ENCODE peak calls at places on chromosomes 3 and 15, in six cellular contexts. One of them, this sample, is unnamed.

GRCh38 chr3:142828703-142829304 is 60.1 kb downstream of the PCOLCE2 start:
- DNase-seq in lower lobe of right lung: peak; percentile 84
- DNase-seq in retinal pigment epithelial cell: peak; percentile 40
- DNase-seq in dorsolateral prefrontal cortex: peak; percentile 85
- DNase-seq in kidney: no peak
- DNase-seq in glutamatergic neuron: peak; percentile 91
- DNase-seq in this sample: peak; percentile 68

GRCh38 chr15:78979456-78980320 is 34.8 kb upstream of the CTSH start:
- DNase-seq in lower lobe of right lung: no peak
- DNase-seq in retinal pigment epithelial cell: peak; percentile 35
- DNase-seq in dorsolateral prefrontal cortex: peak; percentile 72
- DNase-seq in kidney: no peak
- DNase-seq in glutamatergic neuron: peak; percentile 64
- DNase-seq in this sample: peak; percentile 44

GRCh38 chr3:99532246-99532645 is 106.1 kb upstream of the COL8A1 start:
- DNase-seq in lower lobe of right lung: no peak
- DNase-seq in retinal pigment epithelial cell: no peak
- DNase-seq in dorsolateral prefrontal cortex: peak; percentile 20
- DNase-seq in kidney: no peak
- DNase-seq in glutamatergic neuron: peak; percentile 53
- DNase-seq in this sample: peak; percentile 52

GRCh38 chr3:49353022-49353421 is 5.1 kb downstream of the GPX1 start:
- DNase-seq in lower lobe of right lung: no peak
- DNase-seq in retinal pigment epithelial cell: no peak
- DNase-seq in dorsolateral prefrontal cortex: no peak
- DNase-seq in kidney: no peak
- DNase-seq in glutamatergic neuron: no peak
- DNase-seq in this sample: no peak

GRCh38 chr3:23488618-23489017 is 285.5 kb downstream of the UBE2E2 start:
- DNase-seq in lower lobe of right lung: no peak
- DNase-seq in retinal pigment epithelial cell: no peak
- DNase-seq in dorsolateral prefrontal cortex: no peak
- DNase-seq in kidney: no peak
- DNase-seq in glutamatergic neuron: no peak
- DNase-seq in this sample: no peak

GRCh38 chr3:8445861-8446260 is 55.8 kb upstream of the LMCD1 start:
- DNase-seq in lower lobe of right lung: no peak
- DNase-seq in retinal pigment epithelial cell: peak; percentile 93
- DNase-seq in dorsolateral prefrontal cortex: peak; percentile 30
- DNase-seq in kidney: no peak
- DNase-seq in glutamatergic neuron: no peak
- DNase-seq in this sample: peak; percentile 98

GRCh38 chr3:170997966-170998913 is 28.3 kb downstream of the SLC2A2 start:
- DNase-seq in lower lobe of right lung: no peak
- DNase-seq in retinal pigment epithelial cell: no peak
- DNase-seq in dorsolateral prefrontal cortex: no peak
- DNase-seq in kidney: no peak
- DNase-seq in glutamatergic neuron: no peak
- DNase-seq in this sample: no peak

GRCh38 chr15:60905587-60905986 is 323.5 kb downstream of the RORA start:
- DNase-seq in lower lobe of right lung: no peak
- DNase-seq in retinal pigment epithelial cell: no peak
- DNase-seq in dorsolateral prefrontal cortex: no peak
- DNase-seq in kidney: no peak
- DNase-seq in glutamatergic neuron: no peak
- DNase-seq in this sample: no peak

GRCh38 chr3:136078421-136079364 is 113.2 kb downstream of the PPP2R3A start:
- DNase-seq in lower lobe of right lung: no peak
- DNase-seq in retinal pigment epithelial cell: peak; percentile 10
- DNase-seq in dorsolateral prefrontal cortex: no peak
- DNase-seq in kidney: no peak
- DNase-seq in glutamatergic neuron: no peak
- DNase-seq in this sample: peak; percentile 34

GRCh38 chr15:25682349-25682748 is 180.8 kb downstream of the ATP10A start:
- DNase-seq in lower lobe of right lung: no peak
- DNase-seq in retinal pigment epithelial cell: no peak
- DNase-seq in dorsolateral prefrontal cortex: peak; percentile 22
- DNase-seq in kidney: no peak
- DNase-seq in glutamatergic neuron: no peak
- DNase-seq in this sample: no peak

GRCh38 chr3:94336076-94336741 is 273.3 kb downstream of the NSUN3 start:
- DNase-seq in lower lobe of right lung: no peak
- DNase-seq in retinal pigment epithelial cell: peak; percentile 49
- DNase-seq in dorsolateral prefrontal cortex: no peak
- DNase-seq in kidney: no peak
- DNase-seq in glutamatergic neuron: no peak
- DNase-seq in this sample: peak; percentile 56

GRCh38 chr15:77126927-77127326 is 56.0 kb upstream of the TSPAN3 start:
- DNase-seq in lower lobe of right lung: no peak
- DNase-seq in retinal pigment epithelial cell: no peak
- DNase-seq in dorsolateral prefrontal cortex: no peak
- DNase-seq in kidney: no peak
- DNase-seq in glutamatergic neuron: no peak
- DNase-seq in this sample: no peak

GRCh38 chr15:78671626-78672211 is 30.7 kb upstream of the CHRNB4 start:
- DNase-seq in lower lobe of right lung: no peak
- DNase-seq in retinal pigment epithelial cell: peak; percentile 30
- DNase-seq in dorsolateral prefrontal cortex: peak; percentile 9
- DNase-seq in kidney: no peak
- DNase-seq in glutamatergic neuron: peak; percentile 85
- DNase-seq in this sample: no peak

GRCh38 chr15:86489992-86490391 is 410.3 kb downstream of the AGBL1 start:
- DNase-seq in lower lobe of right lung: no peak
- DNase-seq in retinal pigment epithelial cell: no peak
- DNase-seq in dorsolateral prefrontal cortex: no peak
- DNase-seq in kidney: no peak
- DNase-seq in glutamatergic neuron: no peak
- DNase-seq in this sample: no peak

GRCh38 chr3:23913873-23914743 is 2.7 kb downstream of the NKIRAS1 start:
- DNase-seq in lower lobe of right lung: no peak
- DNase-seq in retinal pigment epithelial cell: no peak
- DNase-seq in dorsolateral prefrontal cortex: no peak
- DNase-seq in kidney: no peak
- DNase-seq in glutamatergic neuron: no peak
- DNase-seq in this sample: no peak

GRCh38 chr3:10992017-10992945 is at the start of gene SLC6A1:
- DNase-seq in lower lobe of right lung: no peak
- DNase-seq in retinal pigment epithelial cell: no peak
- DNase-seq in dorsolateral prefrontal cortex: peak; percentile 71
- DNase-seq in kidney: no peak
- DNase-seq in glutamatergic neuron: peak; percentile 58
- DNase-seq in this sample: no peak

GRCh38 chr3:53274938-53275666 is 19.3 kb upstream of the TKT start:
- DNase-seq in lower lobe of right lung: no peak
- DNase-seq in retinal pigment epithelial cell: no peak
- DNase-seq in dorsolateral prefrontal cortex: no peak
- DNase-seq in kidney: no peak
- DNase-seq in glutamatergic neuron: no peak
- DNase-seq in this sample: no peak

GRCh38 chr3:78857494-78858111 is 910.2 kb downstream of the ROBO1 start:
- DNase-seq in lower lobe of right lung: no peak
- DNase-seq in retinal pigment epithelial cell: no peak
- DNase-seq in dorsolateral prefrontal cortex: no peak
- DNase-seq in kidney: no peak
- DNase-seq in glutamatergic neuron: no peak
- DNase-seq in this sample: no peak

GRCh38 chr15:35530698-35531097 is 15.3 kb downstream of the DPH6 start:
- DNase-seq in lower lobe of right lung: no peak
- DNase-seq in retinal pigment epithelial cell: no peak
- DNase-seq in dorsolateral prefrontal cortex: no peak
- DNase-seq in kidney: no peak
- DNase-seq in glutamatergic neuron: no peak
- DNase-seq in this sample: no peak

GRCh38 chr15:25182736-25183445 is 228.1 kb downstream of the SNRPN start:
- DNase-seq in lower lobe of right lung: peak; percentile 24
- DNase-seq in retinal pigment epithelial cell: no peak
- DNase-seq in dorsolateral prefrontal cortex: no peak
- DNase-seq in kidney: peak; percentile 48
- DNase-seq in glutamatergic neuron: peak; percentile 7
- DNase-seq in this sample: no peak

GRCh38 chr15:67819636-67820035 is 5.7 kb upstream of the SKOR1 start:
- DNase-seq in lower lobe of right lung: no peak
- DNase-seq in retinal pigment epithelial cell: no peak
- DNase-seq in dorsolateral prefrontal cortex: no peak
- DNase-seq in kidney: peak; percentile 63
- DNase-seq in glutamatergic neuron: no peak
- DNase-seq in this sample: no peak

GRCh38 chr3:195352895-195353488 is 82.0 kb upstream of the XXYLT1 start:
- DNase-seq in lower lobe of right lung: no peak
- DNase-seq in retinal pigment epithelial cell: peak; percentile 10
- DNase-seq in dorsolateral prefrontal cortex: no peak
- DNase-seq in kidney: no peak
- DNase-seq in glutamatergic neuron: no peak
- DNase-seq in this sample: peak; percentile 2

GRCh38 chr3:96852849-96853248 is 38.5 kb downstream of the EPHA6 start:
- DNase-seq in lower lobe of right lung: no peak
- DNase-seq in retinal pigment epithelial cell: no peak
- DNase-seq in dorsolateral prefrontal cortex: no peak
- DNase-seq in kidney: no peak
- DNase-seq in glutamatergic neuron: no peak
- DNase-seq in this sample: no peak

GRCh38 chr3:188635258-188636038 is 481.5 kb downstream of the LPP start:
- DNase-seq in lower lobe of right lung: no peak
- DNase-seq in retinal pigment epithelial cell: no peak
- DNase-seq in dorsolateral prefrontal cortex: no peak
- DNase-seq in kidney: no peak
- DNase-seq in glutamatergic neuron: no peak
- DNase-seq in this sample: peak; percentile 50

GRCh38 chr3:161126495-161126894 is 21.3 kb upstream of the B3GALNT1 start:
- DNase-seq in lower lobe of right lung: no peak
- DNase-seq in retinal pigment epithelial cell: no peak
- DNase-seq in dorsolateral prefrontal cortex: no peak
- DNase-seq in kidney: no peak
- DNase-seq in glutamatergic neuron: no peak
- DNase-seq in this sample: no peak

GRCh38 chr3:197175503-197175902 is 122.9 kb downstream of the DLG1 start:
- DNase-seq in lower lobe of right lung: no peak
- DNase-seq in retinal pigment epithelial cell: no peak
- DNase-seq in dorsolateral prefrontal cortex: no peak
- DNase-seq in kidney: no peak
- DNase-seq in glutamatergic neuron: no peak
- DNase-seq in this sample: no peak

GRCh38 chr15:101050647-101051290 is 131.6 kb downstream of the LRRK1 start:
- DNase-seq in lower lobe of right lung: no peak
- DNase-seq in retinal pigment epithelial cell: no peak
- DNase-seq in dorsolateral prefrontal cortex: no peak
- DNase-seq in kidney: no peak
- DNase-seq in glutamatergic neuron: no peak
- DNase-seq in this sample: no peak

GRCh38 chr15:85125056-85125661 is 143.5 kb downstream of the PDE8A start:
- DNase-seq in lower lobe of right lung: no peak
- DNase-seq in retinal pigment epithelial cell: peak; percentile 24
- DNase-seq in dorsolateral prefrontal cortex: no peak
- DNase-seq in kidney: no peak
- DNase-seq in glutamatergic neuron: no peak
- DNase-seq in this sample: peak; percentile 19

GRCh38 chr15:101723161-101723873 is 956 bp downstream of the TARS3 start:
- DNase-seq in lower lobe of right lung: no peak
- DNase-seq in retinal pigment epithelial cell: no peak
- DNase-seq in dorsolateral prefrontal cortex: no peak
- DNase-seq in kidney: no peak
- DNase-seq in glutamatergic neuron: no peak
- DNase-seq in this sample: no peak

GRCh38 chr15:31272558-31273257 is 53.9 kb upstream of the KLF13 start:
- DNase-seq in lower lobe of right lung: no peak
- DNase-seq in retinal pigment epithelial cell: no peak
- DNase-seq in dorsolateral prefrontal cortex: no peak
- DNase-seq in kidney: no peak
- DNase-seq in glutamatergic neuron: no peak
- DNase-seq in this sample: no peak

GRCh38 chr15:36591534-36592411 is 12.3 kb downstream of the CDIN1 start:
- DNase-seq in lower lobe of right lung: no peak
- DNase-seq in retinal pigment epithelial cell: no peak
- DNase-seq in dorsolateral prefrontal cortex: peak; percentile 47
- DNase-seq in kidney: no peak
- DNase-seq in glutamatergic neuron: no peak
- DNase-seq in this sample: peak; percentile 28
- TF ChIP-seq CTCF in lower lobe of right lung: no peak
- TF ChIP-seq CTCF in retinal pigment epithelial cell: no peak
- TF ChIP-seq CTCF in dorsolateral prefrontal cortex: no peak
- TF ChIP-seq CTCF in kidney: no peak
- TF ChIP-seq CTCF in glutamatergic neuron: no peak
- TF ChIP-seq CTCF in this sample: peak; percentile 11

GRCh38 chr3:39668420-39668819 is 141.0 kb upstream of the MYRIP start:
- DNase-seq in lower lobe of right lung: no peak
- DNase-seq in retinal pigment epithelial cell: peak; percentile 15
- DNase-seq in dorsolateral prefrontal cortex: peak; percentile 27
- DNase-seq in kidney: no peak
- DNase-seq in glutamatergic neuron: no peak
- DNase-seq in this sample: peak; percentile 23
- TF ChIP-seq CTCF in lower lobe of right lung: peak; percentile 49
- TF ChIP-seq CTCF in retinal pigment epithelial cell: peak; percentile 82
- TF ChIP-seq CTCF in dorsolateral prefrontal cortex: peak; percentile 50
- TF ChIP-seq CTCF in kidney: peak; percentile 39
- TF ChIP-seq CTCF in glutamatergic neuron: peak; percentile 79
- TF ChIP-seq CTCF in this sample: peak; percentile 74

GRCh38 chr3:120661963-120662347 is 20.1 kb downstream of the HGD start:
- DNase-seq in lower lobe of right lung: no peak
- DNase-seq in retinal pigment epithelial cell: no peak
- DNase-seq in dorsolateral prefrontal cortex: no peak
- DNase-seq in kidney: no peak
- DNase-seq in glutamatergic neuron: no peak
- DNase-seq in this sample: no peak

GRCh38 chr3:120659834-120660233 is 22.2 kb downstream of the HGD start:
- DNase-seq in lower lobe of right lung: no peak
- DNase-seq in retinal pigment epithelial cell: no peak
- DNase-seq in dorsolateral prefrontal cortex: no peak
- DNase-seq in kidney: no peak
- DNase-seq in glutamatergic neuron: no peak
- DNase-seq in this sample: no peak

GRCh38 chr3:120659285-120659684 is 22.8 kb downstream of the HGD start:
- DNase-seq in lower lobe of right lung: no peak
- DNase-seq in retinal pigment epithelial cell: no peak
- DNase-seq in dorsolateral prefrontal cortex: no peak
- DNase-seq in kidney: no peak
- DNase-seq in glutamatergic neuron: no peak
- DNase-seq in this sample: no peak

GRCh38 chr3:120661106-120661962 is 20.7 kb downstream of the HGD start:
- DNase-seq in lower lobe of right lung: no peak
- DNase-seq in retinal pigment epithelial cell: no peak
- DNase-seq in dorsolateral prefrontal cortex: no peak
- DNase-seq in kidney: no peak
- DNase-seq in glutamatergic neuron: no peak
- DNase-seq in this sample: no peak
- TF ChIP-seq CTCF in lower lobe of right lung: no peak
- TF ChIP-seq CTCF in retinal pigment epithelial cell: no peak
- TF ChIP-seq CTCF in dorsolateral prefrontal cortex: no peak
- TF ChIP-seq CTCF in kidney: no peak
- TF ChIP-seq CTCF in glutamatergic neuron: no peak
- TF ChIP-seq CTCF in this sample: no peak

GRCh38 chr3:39250116-39250747 is 29.6 kb downstream of the CX3CR1 start:
- DNase-seq in lower lobe of right lung: no peak
- DNase-seq in retinal pigment epithelial cell: peak; percentile 2
- DNase-seq in dorsolateral prefrontal cortex: no peak
- DNase-seq in kidney: no peak
- DNase-seq in glutamatergic neuron: no peak
- DNase-seq in this sample: no peak
- TF ChIP-seq CTCF in lower lobe of right lung: no peak
- TF ChIP-seq CTCF in retinal pigment epithelial cell: no peak
- TF ChIP-seq CTCF in dorsolateral prefrontal cortex: no peak
- TF ChIP-seq CTCF in kidney: no peak
- TF ChIP-seq CTCF in glutamatergic neuron: no peak
- TF ChIP-seq CTCF in this sample: no peak

This sample was measured in astrocyte of the cerebellum.